ENCODE peak calls at places on chromosomes 7 and 10, in four cellular contexts. Q, N, K and R are unnamed samples.

GRCh38 chr10:89224697-89225443 is 17.8 kb upstream of the CH25H start:
- DNase-seq in Q (no peak), N (no peak), K (no peak), R (no peak)

GRCh38 chr7:135914346-135914745 is 62.8 kb downstream of the MTPN start:
- DNase-seq in Q (no peak), N (no peak), K (no peak), R (no peak)

GRCh38 chr7:51789494-51789893 is 472.9 kb upstream of the COBL start:
- DNase-seq in Q (no peak), N (no peak), K (peak), R (no peak)

GRCh38 chr10:113997428-113997827 is 46.2 kb upstream of the ADRB1 start:
- DNase-seq in Q (no peak), N (no peak), K (no peak), R (no peak)

GRCh38 chr7:81676813-81677212 is 93.0 kb downstream of the HGF start:
- DNase-seq in Q (no peak), N (no peak), K (no peak), R (no peak)

GRCh38 chr7:9921326-9921725 is 1052.3 kb upstream of the PHF14 start:
- DNase-seq in Q (no peak), N (no peak), K (no peak), R (no peak)

GRCh38 chr7:92655346-92655884 is 65.2 kb upstream of the FAM133B start:
- DNase-seq in Q (no peak), N (no peak), K (no peak), R (no peak)

GRCh38 chr10:83357004-83357403 is 782.3 kb upstream of the GHITM start:
- DNase-seq in Q (no peak), N (no peak), K (no peak), R (no peak)

GRCh38 chr10:46074547-46074946 is 28.5 kb upstream of the MSMB start:
- DNase-seq in Q (no peak), N (no peak), K (no peak), R (no peak)

GRCh38 chr10:100520811-100521210 is 1.1 kb upstream of the SEC31B start:
- DNase-seq in Q (no peak), N (no peak), K (no peak), R (no peak)

GRCh38 chr7:66315192-66315591 is 110.1 kb downstream of the TPST1 start:
- DNase-seq in Q (no peak), N (no peak), K (no peak), R (no peak)

GRCh38 chr10:1148855-1149620 is 92.9 kb downstream of the WDR37 start:
- DNase-seq in Q (no peak), N (no peak), K (no peak), R (no peak)

GRCh38 chr7:133678137-133678814 is 425.4 kb downstream of the EXOC4 start:
- DNase-seq in Q (no peak), N (no peak), K (no peak), R (no peak)

GRCh38 chr10:110504111-110504735 is 6.5 kb downstream of the DUSP5 start:
- DNase-seq in Q (peak), N (peak), K (no peak), R (peak)

GRCh38 chr7:7090460-7090859 is 91.9 kb upstream of the C1GALT1 start:
- DNase-seq in Q (no peak), N (no peak), K (no peak), R (no peak)

GRCh38 chr10:110041479-110041829 is 33.7 kb downstream of the ADD3 start:
- DNase-seq in Q (no peak), N (no peak), K (no peak), R (no peak)

GRCh38 chr10:78170026-78170475 is 136.4 kb downstream of the RPS24 start:
- DNase-seq in Q (no peak), N (no peak), K (no peak), R (no peak)

GRCh38 chr7:64045301-64046040 is at the start of gene ZNF727:
- DNase-seq in Q (no peak), N (no peak), K (no peak), R (no peak)

GRCh38 chr7:149292101-149292823 is 30.3 kb downstream of the ZNF783 start:
- DNase-seq in Q (no peak), N (no peak), K (no peak), R (no peak)

GRCh38 chr7:47417122-47417480 is 164.8 kb downstream of the TNS3 start:
- DNase-seq in Q (no peak), N (no peak), K (no peak), R (no peak)

GRCh38 chr7:28509256-28510021 is 97.1 kb downstream of the CREB5 start:
- DNase-seq in Q (peak), N (no peak), K (no peak), R (peak)

GRCh38 chr10:282294-283139 is 147.3 kb downstream of the ZMYND11 start:
- DNase-seq in Q (no peak), N (no peak), K (no peak), R (no peak)

GRCh38 chr7:24978837-24979469 is 1.0 kb downstream of the OSBPL3 start:
- DNase-seq in Q (no peak), N (no peak), K (no peak), R (no peak)

GRCh38 chr10:4931587-4931986 is 31.6 kb upstream of the AKR1C1 start:
- DNase-seq in Q (no peak), N (no peak), K (no peak), R (no peak)

GRCh38 chr7:99693427-99694200 is 13.8 kb upstream of the CYP3A5 start:
- DNase-seq in Q (no peak), N (no peak), K (peak), R (no peak)

GRCh38 chr7:95126053-95126709 is 198.2 kb downstream of the PON1 start:
- DNase-seq in Q (no peak), N (no peak), K (peak), R (no peak)

GRCh38 chr7:74070619-74070920 is 13.0 kb upstream of the LIMK1 start:
- DNase-seq in Q (no peak), N (no peak), K (no peak), R (no peak)

GRCh38 chr7:67758551-67758950 is 761.9 kb downstream of the TYW1 start:
- DNase-seq in Q (no peak), N (no peak), K (no peak), R (no peak)

GRCh38 chr7:30476401-30477145 is 2.0 kb downstream of the NOD1 start:
- DNase-seq in Q (no peak), N (no peak), K (peak), R (no peak)

GRCh38 chr7:134532155-134533089 is 5.1 kb downstream of the AKR1B10 start:
- DNase-seq in Q (no peak), N (no peak), K (no peak), R (no peak)

GRCh38 chr10:89079991-89080390 is 89.4 kb downstream of the FAS start:
- DNase-seq in Q (no peak), N (no peak), K (peak), R (no peak)

GRCh38 chr7:77549103-77549870 is 12.2 kb downstream of the PTPN12 start:
- DNase-seq in Q (no peak), N (no peak), K (no peak), R (no peak)